ENCODE peak calls at places on chromosomes 1 and 21, in four cellular contexts. Q, I, L and W are unnamed samples.

GRCh38 chr1:219660666-219661463 is 48.0 kb upstream of the ZC3H11B start:
- DNase-seq in Q (no peak), I (peak), L (no peak), W (peak)

GRCh38 chr1:229843627-229844238 is 217.7 kb downstream of the URB2 start:
- DNase-seq in I (no peak), Q (no peak), L (no peak), W (no peak)

GRCh38 chr1:185934476-185935189 is 200.4 kb downstream of the HMCN1 start:
- DNase-seq in L (no peak), I (no peak), Q (no peak), W (no peak)

GRCh38 chr1:204112876-204113730 is 38.7 kb downstream of the ETNK2 start:
- DNase-seq in L (no peak), I (no peak), Q (no peak), W (no peak)

GRCh38 chr21:29218749-29219148 is 80.0 kb upstream of the BACH1 start:
- DNase-seq in L (no peak), Q (no peak), I (no peak), W (no peak)

GRCh38 chr1:228002792-228003191 is 4.0 kb upstream of the WNT3A start:
- DNase-seq in L (no peak), I (no peak), Q (no peak), W (no peak)

GRCh38 chr1:204025917-204026709 is 46.8 kb upstream of the SOX13 start:
- DNase-seq in Q (no peak), I (peak), L (no peak), W (no peak)

GRCh38 chr1:156639601-156640101 is 2.3 kb upstream of the BCAN start:
- DNase-seq in L (no peak), I (no peak), Q (no peak), W (no peak)

GRCh38 chr1:203120325-203121138 is 7.0 kb upstream of the ADORA1 start:
- DNase-seq in L (no peak), I (no peak), Q (no peak), W (no peak)

GRCh38 chr1:78475888-78476610 is 14.7 kb upstream of the PTGFR start:
- DNase-seq in I (no peak), Q (no peak), L (no peak), W (no peak)

GRCh38 chr1:52296345-52296744 is 69.7 kb downstream of the CC2D1B start:
- DNase-seq in Q (no peak), L (no peak), I (no peak), W (peak)

GRCh38 chr1:156963621-156964020 is 43.2 kb downstream of the LRRC71 start:
- DNase-seq in L (peak), I (no peak), Q (peak), W (peak)

GRCh38 chr1:225660544-225660946 is 7.6 kb upstream of the ENAH start:
- DNase-seq in I (no peak), Q (no peak), L (no peak), W (no peak)

GRCh38 chr1:15370781-15371467 is 38.8 kb upstream of the EFHD2 start:
- DNase-seq in I (no peak), L (no peak), Q (no peak), W (no peak)

GRCh38 chr1:172298146-172298545 is 122.3 kb upstream of the C1orf105 start:
- DNase-seq in L (no peak), Q (no peak), I (no peak), W (no peak)

GRCh38 chr1:30903343-30904034 is 5.1 kb downstream of the SDC3 start:
- DNase-seq in I (no peak), L (no peak), Q (no peak), W (no peak)

GRCh38 chr21:42227909-42228708 is 9.2 kb downstream of the ABCG1 start:
- DNase-seq in I (peak), L (peak), Q (peak), W (peak)

GRCh38 chr1:185694081-185694480 is 40.1 kb upstream of the HMCN1 start:
- DNase-seq in L (no peak), I (no peak), Q (peak), W (peak)

GRCh38 chr1:13761883-13762282 is 61.9 kb downstream of the PRDM2 start:
- DNase-seq in L (no peak), I (no peak), Q (no peak), W (no peak)

GRCh38 chr1:111857251-111857651 is 101.5 kb downstream of the DDX20 start:
- DNase-seq in L (no peak), Q (no peak), I (no peak), W (no peak)

GRCh38 chr1:181192277-181192676 is 103.8 kb downstream of the IER5 start:
- DNase-seq in L (no peak), I (no peak), Q (no peak), W (no peak)

GRCh38 chr1:87144981-87145380 is 183.7 kb upstream of the LMO4 start:
- DNase-seq in L (no peak), Q (no peak), I (no peak), W (no peak)

GRCh38 chr1:241323510-241323909 is 33.5 kb downstream of the RGS7 start:
- DNase-seq in Q (no peak), L (no peak), I (peak), W (no peak)

GRCh38 chr1:66478116-66478515 is 55.8 kb upstream of the SGIP1 start:
- DNase-seq in Q (no peak), L (no peak), I (no peak), W (no peak)

GRCh38 chr1:115196291-115196690 is 107.0 kb upstream of the TSPAN2 start:
- DNase-seq in I (no peak), Q (no peak), L (no peak), W (no peak)

GRCh38 chr1:184535191-184535970 is 148.6 kb downstream of the C1orf21 start:
- DNase-seq in Q (no peak), L (no peak), I (no peak), W (no peak)

GRCh38 chr1:218507355-218508002 is 162.3 kb downstream of the TGFB2 start:
- DNase-seq in I (no peak), Q (no peak), L (no peak), W (no peak)

GRCh38 chr1:37034301-37035013 is at the start of gene GRIK3:
- DNase-seq in Q (no peak), L (no peak), I (peak), W (no peak)